ENCODE peak calls at places on chromosomes 6 and 20, in nine cellular contexts. Y is dorsolateral prefrontal cortex, J is RWPE1, G is H1, X is ascending aorta, A is HCT116, L is mesothelial cell of epicardium, V is ovary, D is nephron progenitor cell. U is an unnamed sample.

GRCh38 chr20:10249048-10249770 is 30.6 kb downstream of the SNAP25 start:
- DNase-seq in Y (no peak), J (no peak), G (no peak), X (no peak), A (no peak), L (no peak), V (no peak), D (no peak), U (no peak)

GRCh38 chr20:13671500-13672288 is 33.0 kb upstream of the TASP1 start:
- DNase-seq in Y (no peak), J (peak; percentile 20), G (no peak), X (no peak), A (no peak), L (no peak), V (no peak), D (no peak), U (peak; percentile 37)

GRCh38 chr20:33668087-33668790 is 1.5 kb downstream of the ACTL10 start:
- DNase-seq in Y (no peak), J (peak; percentile 97), G (peak; percentile 92), X (no peak), A (no peak), L (no peak), V (peak; percentile 18), D (peak; percentile 76), U (no peak)

GRCh38 chr20:18739785-18740184 is 73.8 kb upstream of the SCP2D1 start:
- DNase-seq in Y (no peak), J (no peak), G (no peak), X (no peak), A (no peak), L (no peak), V (peak; percentile 71), D (peak; percentile 22), U (peak; percentile 70)

GRCh38 chr6:7240351-7240750 is 72.6 kb downstream of the SSR1 start:
- DNase-seq in Y (no peak), J (no peak), G (no peak), X (no peak), A (no peak), L (no peak), V (no peak), D (no peak), U (no peak)

GRCh38 chr20:7171911-7172310 is 404.4 kb downstream of the BMP2 start:
- DNase-seq in Y (no peak), J (no peak), G (no peak), X (no peak), A (no peak), L (no peak), V (no peak), D (no peak), U (no peak)

GRCh38 chr6:24107294-24107693 is 18.7 kb upstream of the NRSN1 start:
- DNase-seq in Y (no peak), J (no peak), G (no peak), X (no peak), A (no peak), L (no peak), V (no peak), D (no peak), U (no peak)

GRCh38 chr6:357261-357790 is 34.2 kb upstream of the IRF4 start:
- DNase-seq in Y (peak; percentile 33), J (no peak), G (no peak), X (no peak), A (no peak), L (no peak), V (no peak), D (no peak), U (no peak)

GRCh38 chr6:14871196-14871595 is 374.7 kb upstream of the JARID2 start:
- DNase-seq in Y (no peak), J (peak; percentile 41), G (no peak), X (no peak), A (no peak), L (no peak), V (no peak), D (no peak), U (no peak)

GRCh38 chr6:2055914-2056313 is 189.5 kb downstream of the GMDS start:
- DNase-seq in Y (no peak), J (no peak), G (no peak), X (no peak), A (no peak), L (no peak), V (no peak), D (no peak), U (peak; percentile 15)

GRCh38 chr6:26197736-26198625 is 110.8 kb downstream of the HFE start:
- DNase-seq in Y (no peak), J (no peak), G (no peak), X (no peak), A (peak; percentile 35), L (no peak), V (no peak), D (peak; percentile 26), U (peak; percentile 18)
- TF ChIP-seq CTCF in Y (no peak), J (no peak), G (no peak), X (no peak), A (no peak), L (no peak), V (no peak), D (no peak), U (no peak)

GRCh38 chr6:113185299-113185698 is 671.8 kb upstream of the MARCKS start:
- DNase-seq in Y (no peak), J (no peak), G (no peak), X (no peak), A (no peak), L (no peak), V (no peak), D (no peak), U (no peak)

GRCh38 chr6:113187671-113188070 is 669.5 kb upstream of the MARCKS start:
- DNase-seq in Y (no peak), J (no peak), G (no peak), X (no peak), A (no peak), L (no peak), V (no peak), D (no peak), U (no peak)

GRCh38 chr6:113184736-113185135 is 672.4 kb upstream of the MARCKS start:
- DNase-seq in Y (no peak), J (no peak), G (no peak), X (no peak), A (no peak), L (no peak), V (no peak), D (no peak), U (no peak)

GRCh38 chr6:113194090-113194489 is 663.1 kb upstream of the MARCKS start:
- DNase-seq in Y (no peak), J (no peak), G (no peak), X (no peak), A (no peak), L (no peak), V (no peak), D (no peak), U (no peak)

GRCh38 chr6:113190170-113190569 is 667.0 kb upstream of the MARCKS start:
- DNase-seq in Y (no peak), J (no peak), G (no peak), X (no peak), A (peak; percentile 8), L (no peak), V (no peak), D (no peak), U (no peak)
- TF ChIP-seq CTCF in Y (no peak), J (no peak), G (no peak), X (no peak), A (no peak), L (no peak), V (no peak), D (no peak), U (peak; percentile 27)

DNA sequence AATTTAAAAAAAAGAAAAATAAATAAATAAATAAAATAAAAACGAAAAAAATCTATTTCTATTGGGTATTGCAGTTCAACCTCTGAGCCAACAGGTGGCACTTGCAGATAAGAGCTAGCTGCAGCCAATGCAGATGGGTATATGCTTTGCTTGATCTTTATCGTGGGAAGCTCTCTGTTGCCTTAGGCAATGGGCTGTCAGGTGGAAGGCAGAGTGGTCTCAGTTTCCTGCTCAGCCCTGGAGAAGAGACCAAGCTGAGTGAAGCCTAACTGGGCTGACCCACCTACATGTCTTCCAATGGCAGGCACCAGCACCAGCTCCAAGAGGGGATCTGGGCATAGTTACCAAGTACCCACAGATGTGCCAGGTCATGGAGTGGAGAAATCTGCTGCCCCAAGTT is 95.0 kb downstream of the AK9 start:
- DNase-seq in Y (no peak), J (peak; percentile 8), G (peak; percentile 49), X (no peak), A (peak; percentile 18), L (no peak), V (no peak), D (no peak), U (peak; percentile 37)
- TF ChIP-seq CTCF in Y (peak; percentile 36), J (no peak), G (peak; percentile 59), X (no peak), A (peak; percentile 51), L (peak; percentile 66), V (no peak), D (peak; percentile 17), U (peak; percentile 81)

GRCh38 chr6:116118608-116119007 is 7.3 kb downstream of the COL10A1 start:
- DNase-seq in Y (no peak), J (no peak), G (no peak), X (no peak), A (no peak), L (no peak), V (no peak), D (no peak), U (peak; percentile 57)

GRCh38 chr6:116111552-116112528 is 11.2 kb downstream of the NT5DC1 start:
- DNase-seq in Y (no peak), J (no peak), G (peak; percentile 62), X (no peak), A (peak; percentile 49), L (no peak), V (no peak), D (peak; percentile 34), U (peak; percentile 53)

GRCh38 chr6:116113386-116113785 is 12.5 kb downstream of the COL10A1 start:
- DNase-seq in Y (no peak), J (no peak), G (no peak), X (no peak), A (no peak), L (no peak), V (no peak), D (no peak), U (no peak)

GRCh38 chr6:116120430-116120829 is 5.5 kb downstream of the COL10A1 start:
- DNase-seq in Y (no peak), J (no peak), G (no peak), X (no peak), A (no peak), L (no peak), V (no peak), D (no peak), U (no peak)

DNA sequence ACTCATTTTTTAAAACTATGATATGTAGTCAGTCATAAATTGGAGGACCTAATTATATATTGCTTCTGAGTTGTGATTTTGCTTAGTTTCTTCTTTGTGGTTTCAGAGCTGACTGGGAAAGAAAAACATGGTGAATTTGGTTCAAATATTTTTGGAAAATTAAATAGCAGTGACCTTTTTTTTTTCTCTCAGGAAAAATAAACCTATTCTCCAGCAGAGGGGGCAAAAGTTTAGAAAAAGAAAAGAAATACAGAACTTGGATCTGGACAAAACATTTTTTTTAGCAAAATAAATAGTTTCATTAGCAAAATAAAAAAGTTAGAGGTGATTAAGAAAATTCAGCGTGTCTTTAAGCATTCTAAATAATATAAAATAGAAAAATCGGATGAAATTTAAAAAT is 10.2 kb downstream of the COL10A1 start:
- DNase-seq in Y (no peak), J (no peak), G (no peak), X (no peak), A (no peak), L (no peak), V (no peak), D (no peak), U (peak; percentile 5)
- TF ChIP-seq CTCF in Y (peak; percentile 40), J (peak; percentile 29), G (no peak), X (peak; percentile 38), A (peak; percentile 18), L (peak; percentile 74), V (no peak), D (peak; percentile 26), U (peak; percentile 82)